ENCODE peak calls at places on chromosomes 4 and X, in ten cellular contexts. W, J, E, N, C, P, L, M, Z and K are unnamed samples.
A peak's percentile ranks its signal among the peaks of the same experiment; 100 is the strongest.

GRCh38 chrX:64850371-64851082 is 125.7 kb downstream of the ZC4H2 start:
- DNase-seq in N (no peak), Z (no peak), J (no peak), M (no peak), P (no peak), L (peak; percentile 74), W (no peak), C (no peak), E (no peak), K (no peak)

GRCh38 chrX:1417921-1418875 is 26.3 kb upstream of the SLC25A6 start:
- DNase-seq in W (no peak), Z (peak; percentile 59), L (no peak), C (no peak), M (no peak), J (no peak), E (no peak), N (no peak), P (no peak), K (no peak)

GRCh38 chrX:57286507-57287251 is at the start of gene FAAH2:
- DNase-seq in W (peak; percentile 69), N (peak; percentile 86), C (peak; percentile 66), L (peak; percentile 96), E (no peak), M (peak; percentile 77), J (no peak), Z (peak; percentile 87), P (peak; percentile 44), K (peak; percentile 54)

GRCh38 chr4:17763352-17763890 is 18.0 kb downstream of the FAM184B start:
- DNase-seq in E (no peak), L (no peak), W (no peak), M (no peak), Z (no peak), N (no peak), C (no peak), J (no peak), P (no peak), K (no peak)

GRCh38 chrX:116272328-116272727 is 101.8 kb downstream of the AGTR2 start:
- DNase-seq in P (no peak), C (no peak), Z (peak; percentile 90), E (peak; percentile 88), N (peak; percentile 98), J (peak; percentile 55), L (no peak), W (peak; percentile 83), M (no peak), K (peak; percentile 1)

GRCh38 chrX:19625612-19626011 is 110.3 kb upstream of the MAP3K15 start:
- DNase-seq in P (no peak), J (no peak), W (peak; percentile 30), C (no peak), N (peak; percentile 76), L (no peak), M (no peak), E (no peak), Z (peak; percentile 81), K (no peak)

GRCh38 chr4:5784960-5785611 is 74.1 kb downstream of the EVC start:
- DNase-seq in C (peak; percentile 48), J (peak; percentile 43), M (no peak), L (no peak), N (no peak), P (no peak), E (no peak), W (peak; percentile 44), Z (no peak), K (no peak)

GRCh38 chr4:51853027-51853682 is 10.2 kb downstream of the DCUN1D4 start:
- DNase-seq in L (no peak), W (peak; percentile 60), M (peak; percentile 47), N (no peak), P (no peak), J (peak; percentile 35), C (no peak), E (no peak), Z (no peak), K (no peak)

GRCh38 chrX:70878925-70879324 is 29.6 kb downstream of the TEX11 start:
- DNase-seq in Z (no peak), J (no peak), W (no peak), E (no peak), L (peak; percentile 80), N (no peak), M (no peak), P (no peak), C (no peak), K (no peak)

GRCh38 chr4:1307951-1308735 is 18.5 kb downstream of the MAEA start:
- DNase-seq in P (no peak), Z (no peak), W (no peak), C (peak; percentile 25), L (no peak), N (no peak), M (no peak), E (no peak), J (no peak), K (no peak)

GRCh38 chr4:138182838-138183426 is 59.2 kb downstream of the SLC7A11 start:
- DNase-seq in E (peak; percentile 85), W (peak; percentile 42), L (peak; percentile 63), C (no peak), N (peak; percentile 45), P (peak; percentile 80), Z (peak; percentile 67), J (peak; percentile 82), M (no peak), K (peak; percentile 20)

GRCh38 chr4:41178372-41179085 is 35.8 kb downstream of the APBB2 start:
- DNase-seq in N (peak; percentile 39), Z (peak; percentile 80), C (no peak), J (peak; percentile 82), P (no peak), W (no peak), E (peak; percentile 95), M (no peak), L (no peak), K (no peak)

GRCh38 chr4:14856076-14856926 is 146.0 kb upstream of the CPEB2 start:
- DNase-seq in N (peak; percentile 100), M (peak; percentile 79), P (no peak), E (peak; percentile 100), J (peak; percentile 96), Z (peak; percentile 94), L (no peak), W (peak; percentile 80), C (no peak), K (no peak)

DNA sequence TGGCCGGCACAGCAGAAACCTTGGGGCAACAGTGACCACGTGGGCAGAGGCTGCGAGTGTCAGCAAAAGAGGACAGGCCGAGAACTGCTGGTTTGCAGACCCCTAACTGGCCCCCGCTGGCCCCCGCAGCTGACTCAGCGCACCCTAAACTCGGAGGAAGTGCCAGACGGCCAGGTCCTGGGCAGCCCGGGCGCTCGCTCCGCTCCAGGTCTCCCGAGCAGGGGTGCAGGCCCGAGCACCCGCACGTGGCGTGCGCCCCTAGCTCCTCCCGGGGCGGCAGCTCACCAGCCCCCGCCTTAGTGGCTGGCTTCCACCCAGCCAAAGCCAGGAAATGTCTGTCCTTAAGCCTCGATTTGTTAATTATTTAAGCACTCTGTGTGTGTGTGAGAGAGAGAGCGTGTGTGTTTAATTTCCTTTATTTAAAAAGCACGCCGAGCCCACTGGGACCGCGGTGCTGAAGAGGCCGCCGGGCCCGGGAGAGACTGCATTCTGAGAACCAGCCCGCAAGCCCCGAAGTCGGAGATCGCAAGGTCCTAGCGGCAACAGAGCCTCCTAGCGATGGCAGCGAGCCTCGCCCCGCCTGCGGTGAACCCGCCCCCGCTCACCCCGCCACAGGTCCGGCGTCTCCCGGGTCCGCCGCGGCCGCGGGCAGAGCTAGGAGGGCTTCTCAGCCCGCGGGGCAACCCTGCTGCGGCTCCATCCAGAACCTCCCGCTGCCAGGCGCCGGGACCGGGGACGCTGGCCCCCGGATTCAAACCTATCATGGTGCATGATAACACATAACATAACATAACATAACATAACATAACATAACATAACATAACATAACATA is 45.9 kb upstream of the CDKN2AIP start:
- DNase-seq in L (peak; percentile 70), M (peak; percentile 78), C (peak; percentile 85), J (peak; percentile 87), E (peak; percentile 69), Z (peak; percentile 68), W (peak; percentile 85), P (no peak), N (peak; percentile 59), K (peak; percentile 54)
- H3K9ac ChIP-seq in L (peak overlapping the region; percentile 59), M (peak overlapping the region; percentile 76), C (peak overlapping the region; percentile 34), J (peak overlapping the region; percentile 87), E (peak overlapping the region; percentile 62), Z (peak overlapping the region; percentile 73), W (peak overlapping the region; percentile 72), P (no peak overlapping the region), N (peak overlapping the region; percentile 37), K (peak overlapping the region; percentile 76)

DNA sequence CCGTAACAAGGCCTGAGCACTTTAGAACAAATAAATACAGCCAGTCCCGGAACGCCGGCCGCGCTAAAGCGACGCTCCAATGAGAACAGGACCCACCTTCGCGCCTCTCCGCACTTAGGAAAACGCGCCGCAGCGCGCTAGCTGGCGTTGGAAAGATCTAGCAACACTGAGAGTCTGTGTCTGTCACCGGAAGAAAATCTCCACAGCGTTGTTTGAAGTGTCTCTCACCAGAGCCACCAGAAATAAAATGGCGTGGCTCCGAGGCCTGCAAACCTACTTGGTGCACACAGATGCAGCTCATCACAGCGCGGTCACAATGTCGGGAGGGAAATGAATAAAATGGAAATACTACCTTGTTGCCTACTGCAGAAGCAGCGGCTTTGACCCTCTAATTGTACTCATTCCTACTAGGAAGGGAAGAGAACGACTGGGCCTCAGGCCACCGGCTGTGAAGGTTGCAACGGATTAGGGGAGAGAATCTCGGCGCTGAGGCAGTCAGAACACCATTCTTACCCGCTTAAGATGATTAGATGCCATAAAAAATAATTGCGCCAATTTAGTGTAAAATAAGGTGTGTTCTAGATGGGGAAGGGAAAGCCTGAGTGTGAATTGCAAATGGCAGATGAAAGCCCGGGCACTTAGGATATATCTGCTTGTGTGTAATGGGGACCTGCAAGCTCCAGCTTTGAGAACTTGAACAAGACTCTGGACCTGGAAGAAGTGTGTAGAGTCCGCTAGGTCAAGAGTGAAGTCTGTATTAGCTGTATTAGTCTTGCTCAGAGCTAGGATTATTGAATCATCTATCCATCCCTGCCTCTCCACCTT is 4.5 kb downstream of the NEUROG2 start:
- DNase-seq in J (no peak), Z (no peak), P (no peak), L (no peak), C (no peak), E (no peak), W (peak; percentile 57), M (no peak), N (no peak), K (no peak)
- H3K4me1 ChIP-seq in J (peaks cover 14% of the 10 kb centered on the region), Z (peaks cover 10% of the 10 kb centered on the region), P (peaks cover 37% of the 10 kb centered on the region), L (no peaks in the 10 kb centered on the region), C (peaks cover 5% of the 10 kb centered on the region), E (peaks cover 6% of the 10 kb centered on the region), W (no peaks in the 10 kb centered on the region), M (peaks cover 23% of the 10 kb centered on the region), N (peaks cover 37% of the 10 kb centered on the region), K (peaks cover 4% of the 10 kb centered on the region)

GRCh38 chr4:69759189-69759604 is 1.2 kb downstream of the SULT1B1 start:
- DNase-seq in Z (no peak), C (no peak), N (no peak), P (no peak), E (no peak), W (no peak), M (peak; percentile 51), L (no peak), J (no peak), K (no peak)
- H3K9ac ChIP-seq in Z (no peak overlapping the region), C (no peak overlapping the region), N (no peak overlapping the region), P (no peak overlapping the region), E (no peak overlapping the region), W (no peak overlapping the region), M (peak overlapping the region; percentile 83), L (no peak overlapping the region), J (no peak overlapping the region), K (no peak overlapping the region)

DNA sequence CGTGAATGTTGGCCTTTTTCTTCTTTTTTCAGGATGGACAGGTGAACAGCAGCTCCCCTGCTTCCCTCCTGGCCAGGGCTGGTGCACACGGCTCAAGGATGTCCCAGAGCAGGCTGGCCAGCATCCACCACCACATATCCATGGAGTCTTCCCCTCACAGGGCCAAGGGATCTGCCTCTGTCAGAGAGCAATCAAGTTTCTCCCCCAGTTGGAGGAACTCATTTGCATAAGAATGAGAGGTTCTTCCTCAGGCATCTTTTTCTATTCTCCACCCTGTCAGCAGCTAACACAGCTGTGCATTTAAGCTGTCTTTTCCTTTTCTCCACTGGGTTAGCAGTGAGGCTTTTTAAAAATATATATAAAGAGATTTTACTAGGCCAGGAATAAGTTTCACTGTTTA is 143.8 kb downstream of the ANAPC10 start:
- DNase-seq in J (no peak), L (peak; percentile 49), N (no peak), W (no peak), Z (no peak), M (no peak), E (no peak), P (no peak), C (peak; percentile 39), K (peak; percentile 57)
- H3K4me1 ChIP-seq in J (no peaks in the 10 kb centered on the region), L (peaks cover 13% of the 10 kb centered on the region), N (no peaks in the 10 kb centered on the region), W (no peaks in the 10 kb centered on the region), Z (no peaks in the 10 kb centered on the region), M (no peaks in the 10 kb centered on the region), E (no peaks in the 10 kb centered on the region), P (peaks cover 25% of the 10 kb centered on the region), C (peaks cover 3% of the 10 kb centered on the region), K (no peaks in the 10 kb centered on the region)